ENCODE peak calls at places on chromosomes 12 and 14, in nine cellular contexts. H, N, O, B, X, Y, U, M and Z are unnamed samples. For H3K9me3, the result is how much of the 10 kb centered on the place peaks cover.

GRCh38 chr14:103862393-103862782 is 15.0 kb upstream of the PPP1R13B start:
- DNase-seq in H (no peak), N (no peak), O (no peak), B (no peak), X (no peak), Y (peak), U (no peak), M (no peak), Z (no peak)

GRCh38 chr14:88191605-88192004 is 131.5 kb downstream of the KCNK10 start:
- DNase-seq in H (no peak), N (no peak), O (no peak), B (no peak), X (no peak), Y (no peak), U (no peak), M (no peak), Z (no peak)

GRCh38 chr12:109358154-109358869 is 10.6 kb downstream of the MYO1H start:
- DNase-seq in H (no peak), N (no peak), O (no peak), B (peak), X (no peak), Y (no peak), U (no peak), M (no peak), Z (no peak)

GRCh38 chr14:100669468-100669867 is 57.2 kb upstream of the DLK1 start:
- DNase-seq in H (no peak), N (no peak), O (no peak), B (no peak), X (no peak), Y (no peak), U (no peak), M (no peak), Z (no peak)

GRCh38 chr12:99271071-99271470 is 376.5 kb upstream of the GARIN6 start:
- DNase-seq in H (no peak), N (no peak), O (no peak), B (no peak), X (no peak), Y (no peak), U (no peak), M (no peak), Z (no peak)

GRCh38 chr12:124754949-124755800 is 108.5 kb downstream of the SCARB1 start:
- DNase-seq in H (no peak), N (no peak), O (no peak), B (peak), X (peak), Y (peak), U (peak), M (peak), Z (peak)

GRCh38 chr12:724194-724855 is 28.1 kb upstream of the WNK1 start:
- DNase-seq in H (no peak), N (peak), O (no peak), B (peak), X (no peak), Y (no peak), U (no peak), M (no peak), Z (no peak)

GRCh38 chr12:9806714-9807113 is 20.6 kb upstream of the KLRF1 start:
- DNase-seq in H (no peak), N (no peak), O (no peak), B (no peak), X (no peak), Y (no peak), U (no peak), M (no peak), Z (no peak)

GRCh38 chr12:131855521-131856142 is 27.4 kb downstream of the MMP17 start:
- DNase-seq in H (peak), N (no peak), O (no peak), B (no peak), X (no peak), Y (peak), U (no peak), M (no peak), Z (peak)

GRCh38 chr14:24395609-24396580 is 2.9 kb upstream of the NYNRIN start:
- DNase-seq in H (no peak), N (no peak), O (no peak), B (peak), X (no peak), Y (peak), U (no peak), M (no peak), Z (no peak)

GRCh38 chr12:104372048-104372720 is 68.6 kb downstream of the EID3 start:
- DNase-seq in H (no peak), N (peak), O (peak), B (no peak), X (no peak), Y (peak), U (no peak), M (no peak), Z (peak)

GRCh38 chr14:57578427-57579220 is 85.0 kb upstream of the CCDC198 start:
- DNase-seq in H (no peak), N (no peak), O (no peak), B (no peak), X (no peak), Y (no peak), U (no peak), M (no peak), Z (no peak)

GRCh38 chr14:104860414-104860813 is 4.7 kb upstream of the CEP170B start:
- DNase-seq in H (no peak), N (no peak), O (no peak), B (no peak), X (peak), Y (no peak), U (no peak), M (no peak), Z (no peak)

GRCh38 chr12:98401427-98401826 is 114.0 kb upstream of the TMPO start:
- DNase-seq in H (no peak), N (no peak), O (no peak), B (peak), X (no peak), Y (no peak), U (no peak), M (no peak), Z (no peak)

GRCh38 chr12:109797905-109798669 is 35.1 kb downstream of the TRPV4 start:
- DNase-seq in H (no peak), N (peak), O (no peak), B (no peak), X (no peak), Y (no peak), U (no peak), M (no peak), Z (no peak)

GRCh38 chr12:42338280-42338679 is 12.3 kb downstream of the PPHLN1 start:
- DNase-seq in H (no peak), N (no peak), O (no peak), B (no peak), X (no peak), Y (no peak), U (no peak), M (no peak), Z (no peak)

GRCh38 chr12:30999011-30999410 is 72.5 kb downstream of the TSPAN11 start:
- DNase-seq in H (no peak), N (no peak), O (no peak), B (no peak), X (no peak), Y (peak), U (no peak), M (no peak), Z (no peak)

GRCh38 chr14:34472706-34473279 is 10.8 kb upstream of the SPTSSA start:
- DNase-seq in H (no peak), N (no peak), O (no peak), B (no peak), X (no peak), Y (no peak), U (no peak), M (no peak), Z (no peak)
- H3K9me3 ChIP-seq in H (under half), N (under half), O (under half), B (under half), X (under half), Y (under half), U (under half), M (under half), Z (under half)

GRCh38 chr14:53109688-53110041 is 43.5 kb downstream of the DDHD1 start:
- DNase-seq in H (no peak), N (no peak), O (no peak), B (no peak), X (no peak), Y (no peak), U (no peak), M (no peak), Z (no peak)

GRCh38 chr14:53108292-53108937 is 44.7 kb downstream of the DDHD1 start:
- DNase-seq in H (no peak), N (no peak), O (peak), B (no peak), X (no peak), Y (no peak), U (no peak), M (no peak), Z (no peak)

GRCh38 chr14:53106768-53107167 is 46.4 kb downstream of the DDHD1 start:
- DNase-seq in H (no peak), N (no peak), O (no peak), B (no peak), X (no peak), Y (no peak), U (no peak), M (no peak), Z (no peak)

GRCh38 chr14:53109028-53109687 is 44.0 kb downstream of the DDHD1 start:
- DNase-seq in H (no peak), N (no peak), O (peak), B (no peak), X (peak), Y (no peak), U (no peak), M (no peak), Z (peak)

DNA sequence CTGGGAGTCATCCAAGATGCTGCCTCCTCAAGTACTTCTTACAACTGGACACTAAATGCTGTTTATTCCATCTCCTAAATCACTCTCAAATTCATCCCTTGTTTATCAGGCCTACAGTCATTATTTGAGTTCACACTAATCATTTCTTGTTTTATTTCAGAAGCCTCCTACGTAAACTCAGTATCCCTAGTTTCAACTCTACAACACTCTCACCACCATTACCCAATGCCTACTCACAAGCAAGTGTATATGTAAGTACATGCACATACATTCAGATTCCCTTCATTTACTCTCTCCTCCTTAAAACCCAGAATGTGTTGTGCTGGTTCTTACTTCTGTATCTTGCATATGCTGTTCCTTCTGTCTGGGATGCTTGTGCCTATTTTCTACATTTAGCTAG is 43.0 kb downstream of the DDHD1 start:
- DNase-seq in H (no peak), N (no peak), O (no peak), B (no peak), X (no peak), Y (no peak), U (no peak), M (no peak), Z (no peak)
- H3K9me3 ChIP-seq in H (under half), N (under half), O (under half), B (under half), X (under half), Y (under half), U (under half), M (under half), Z (under half)

GRCh38 chr14:29734732-29735131 is 192.9 kb downstream of the PRKD1 start:
- DNase-seq in H (no peak), N (no peak), O (no peak), B (no peak), X (no peak), Y (no peak), U (no peak), M (no peak), Z (no peak)
- H3K9me3 ChIP-seq in H (under half), N (under half), O (under half), B (under half), X (under half), Y (under half), U (under half), M (under half), Z (under half)

DNA sequence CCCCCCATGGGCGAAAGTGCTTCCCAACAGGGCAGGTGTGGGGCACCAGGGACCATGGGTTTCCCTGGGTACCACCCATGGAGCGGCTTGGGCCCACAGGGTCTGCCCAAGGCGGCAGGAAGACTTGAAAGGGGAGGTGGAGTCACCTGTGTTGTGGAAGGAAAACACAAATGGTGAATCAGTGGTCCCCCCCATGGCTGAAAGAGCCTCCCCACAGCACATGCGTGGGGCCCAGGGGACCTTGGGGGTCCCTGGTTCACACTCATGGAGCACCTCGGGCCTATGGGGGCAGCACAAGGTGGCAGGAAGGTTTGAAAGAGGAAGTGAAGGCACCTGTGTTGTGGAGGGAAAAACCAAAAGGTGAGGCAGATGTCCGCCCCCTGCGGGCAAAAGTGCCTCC is 581.9 kb downstream of the ALG10 start:
- DNase-seq in H (no peak), N (no peak), O (no peak), B (no peak), X (no peak), Y (peak), U (no peak), M (no peak), Z (no peak)
- H3K9me3 ChIP-seq in H (under half), N (under half), O (half or more), B (under half), X (half or more), Y (half or more), U (under half), M (half or more), Z (under half)

GRCh38 chr14:68825729-68826128 is 32.9 kb upstream of the ZFP36L1 start:
- DNase-seq in H (no peak), N (no peak), O (no peak), B (no peak), X (no peak), Y (no peak), U (no peak), M (no peak), Z (no peak)
- H3K9me3 ChIP-seq in H (under half), N (under half), O (under half), B (under half), X (under half), Y (under half), U (under half), M (under half), Z (under half)

GRCh38 chr12:57641699-57642442 is 8.9 kb upstream of the B4GALNT1 start:
- DNase-seq in H (no peak), N (no peak), O (no peak), B (no peak), X (no peak), Y (no peak), U (no peak), M (no peak), Z (no peak)
- H3K9me3 ChIP-seq in H (under half), N (under half), O (under half), B (under half), X (under half), Y (under half), U (under half), M (under half), Z (half or more)